ENCODE peak calls at places on chromosome 20, in ten cellular contexts. D is NCI-H1105 treated with DMSO at 0.1 percent for 48 hours; U is tibial artery; M is A172; S is stimulated activated CD8-positive, alpha-beta memory T cell treated with anti-CD3 and anti-CD28 coated beads, Interleukin-7, amount 100 ng/mL, for 48 hours; C is H4; Z is activated T-helper 9 cell treated with anti-CD3 and anti-CD28 coated beads, Interleukin-2, amount 50 U/mL, for 16 hours; Y is gastrocnemius medialis; G is T-helper 2 cell; B is HCEC 1CT. P is an unnamed sample.

GRCh38 chr20:33079267-33079666 is at the start of gene BPIFB4:
- DNase-seq in B (no peak), S (no peak), G (no peak), M (peak; percentile 41), Y (no peak), D (no peak), U (no peak), C (peak; percentile 74), Z (no peak), P (no peak)

GRCh38 chr20:9392892-9393857 is 121.2 kb upstream of the LAMP5 start:
- DNase-seq in Y (peak; percentile 9), M (peak; percentile 74), B (peak; percentile 69), Z (no peak), C (peak; percentile 74), G (no peak), D (peak; percentile 61), U (peak; percentile 81), S (no peak), P (peak; percentile 81)

GRCh38 chr20:61146006-61146405 is 106.1 kb upstream of the CDH4 start:
- DNase-seq in B (no peak), D (no peak), Z (no peak), S (no peak), M (no peak), Y (no peak), C (no peak), U (no peak), G (no peak), P (no peak)

GRCh38 chr20:32191422-32191821 is 16.1 kb downstream of the PLAGL2 start:
- DNase-seq in M (no peak), D (no peak), B (no peak), Z (no peak), S (no peak), Y (no peak), G (no peak), C (no peak), U (peak; percentile 20), P (no peak)

GRCh38 chr20:38298768-38299288 is 5.1 kb upstream of the BPI start:
- DNase-seq in D (no peak), Z (no peak), C (no peak), S (no peak), M (no peak), U (peak; percentile 97), B (no peak), Y (peak; percentile 83), G (no peak), P (peak; percentile 90)

GRCh38 chr20:10671850-10672578 is 1.8 kb downstream of the JAG1 start:
- DNase-seq in Z (no peak), D (peak; percentile 60), Y (peak; percentile 48), B (peak; percentile 62), M (peak; percentile 38), G (no peak), U (peak; percentile 89), S (no peak), C (peak; percentile 45), P (no peak)

GRCh38 chr20:31713312-31714049 is 9.2 kb downstream of the BCL2L1 start:
- DNase-seq in U (peak; percentile 93), S (no peak), M (peak; percentile 98), G (no peak), D (no peak), Z (no peak), B (peak; percentile 97), Y (peak; percentile 72), C (peak; percentile 92), P (peak; percentile 91)

GRCh38 chr20:52923123-52923543 is 49.0 kb upstream of the TSHZ2 start:
- DNase-seq in G (no peak), U (no peak), D (no peak), S (no peak), C (peak; percentile 84), Y (no peak), Z (no peak), B (no peak), M (peak; percentile 96), P (no peak)

P was measured in aorta.